ENCODE peak calls at places on chromosomes 6 and 20, in eight cellular contexts. Z is lower leg skin, N is body of pancreas, G is NB4, S is H54, R is HCT116, W is tibial nerve, E is A549. D is an unnamed sample.

GRCh38 chr6:96795481-96795880 is 41.8 kb downstream of the GPR63 start:
- DNase-seq in Z (no peak), N (no peak), G (no peak), S (no peak), R (no peak), W (no peak), E (no peak), D (no peak)

GRCh38 chr6:75611702-75612375 is 10.2 kb downstream of the SENP6 start:
- DNase-seq in Z (no peak), N (no peak), G (peak; percentile 58), S (no peak), R (no peak), W (no peak), E (no peak), D (no peak)

GRCh38 chr6:2086328-2087008 is 158.9 kb downstream of the GMDS start:
- DNase-seq in Z (no peak), N (no peak), G (no peak), S (no peak), R (no peak), W (no peak), E (no peak), D (no peak)

GRCh38 chr6:129894904-129895303 is 33.8 kb upstream of the TMEM244 start:
- DNase-seq in Z (no peak), N (no peak), G (no peak), S (no peak), R (no peak), W (no peak), E (no peak), D (no peak)

GRCh38 chr20:50218987-50219435 is 28.4 kb downstream of the CEBPB start:
- DNase-seq in Z (no peak), N (peak; percentile 46), G (peak; percentile 60), S (no peak), R (no peak), W (no peak), E (no peak), D (no peak)

GRCh38 chr20:51860015-51860882 is 57.9 kb upstream of the SALL4 start:
- DNase-seq in Z (no peak), N (no peak), G (no peak), S (no peak), R (no peak), W (no peak), E (no peak), D (no peak)

GRCh38 chr6:82363368-82364086 is at the start of gene TPBG:
- DNase-seq in Z (peak; percentile 90), N (peak; percentile 52), G (no peak), S (peak; percentile 55), R (peak; percentile 47), W (no peak), E (peak; percentile 46), D (no peak)

GRCh38 chr6:19329078-19329477 is 508.1 kb upstream of the ID4 start:
- DNase-seq in Z (no peak), N (no peak), G (no peak), S (no peak), R (no peak), W (no peak), E (no peak), D (no peak)

GRCh38 chr6:54874349-54875048 is 27.9 kb downstream of the FAM83B start:
- DNase-seq in Z (no peak), N (no peak), G (no peak), S (no peak), R (peak; percentile 72), W (no peak), E (peak; percentile 3), D (no peak)

GRCh38 chr6:21444861-21445260 is 148.7 kb upstream of the SOX4 start:
- DNase-seq in Z (no peak), N (no peak), G (no peak), S (no peak), R (no peak), W (no peak), E (no peak), D (no peak)

GRCh38 chr6:24849713-24850112 is 51.0 kb upstream of the ARMH2 start:
- DNase-seq in Z (no peak), N (no peak), G (no peak), S (no peak), R (no peak), W (no peak), E (no peak), D (no peak)
- TF ChIP-seq POLR2A in Z (no peak), N (no peak), G (no peak), S (no peak), R (no peak), W (no peak), E (no peak), D (no peak)

GRCh38 chr20:36886859-36887778 is 11.2 kb downstream of the TLDC2 start:
- DNase-seq in Z (peak; percentile 96), N (peak; percentile 86), G (peak; percentile 80), S (peak; percentile 84), R (peak; percentile 59), W (peak; percentile 73), E (peak; percentile 90), D (peak; percentile 74)
- TF ChIP-seq POLR2A in Z (no peak), N (no peak), G (no peak), S (no peak), R (no peak), W (no peak), E (no peak), D (no peak)

GRCh38 chr6:107674995-107675738 is 148.9 kb downstream of the SCML4 start:
- DNase-seq in Z (peak; percentile 94), N (peak; percentile 88), G (peak; percentile 89), S (peak; percentile 64), R (peak; percentile 71), W (peak; percentile 44), E (peak; percentile 78), D (peak; percentile 86)
- TF ChIP-seq POLR2A in Z (no peak), N (no peak), G (no peak), S (no peak), R (no peak), W (no peak), E (no peak), D (no peak)

GRCh38 chr20:63968136-63968927 is 1.4 kb downstream of the ZNF512B start:
- DNase-seq in Z (no peak), N (peak; percentile 28), G (peak; percentile 36), S (no peak), R (no peak), W (no peak), E (no peak), D (no peak)
- TF ChIP-seq POLR2A in Z (no peak), N (no peak), G (no peak), S (no peak), R (no peak), W (no peak), E (no peak), D (no peak)

DNA sequence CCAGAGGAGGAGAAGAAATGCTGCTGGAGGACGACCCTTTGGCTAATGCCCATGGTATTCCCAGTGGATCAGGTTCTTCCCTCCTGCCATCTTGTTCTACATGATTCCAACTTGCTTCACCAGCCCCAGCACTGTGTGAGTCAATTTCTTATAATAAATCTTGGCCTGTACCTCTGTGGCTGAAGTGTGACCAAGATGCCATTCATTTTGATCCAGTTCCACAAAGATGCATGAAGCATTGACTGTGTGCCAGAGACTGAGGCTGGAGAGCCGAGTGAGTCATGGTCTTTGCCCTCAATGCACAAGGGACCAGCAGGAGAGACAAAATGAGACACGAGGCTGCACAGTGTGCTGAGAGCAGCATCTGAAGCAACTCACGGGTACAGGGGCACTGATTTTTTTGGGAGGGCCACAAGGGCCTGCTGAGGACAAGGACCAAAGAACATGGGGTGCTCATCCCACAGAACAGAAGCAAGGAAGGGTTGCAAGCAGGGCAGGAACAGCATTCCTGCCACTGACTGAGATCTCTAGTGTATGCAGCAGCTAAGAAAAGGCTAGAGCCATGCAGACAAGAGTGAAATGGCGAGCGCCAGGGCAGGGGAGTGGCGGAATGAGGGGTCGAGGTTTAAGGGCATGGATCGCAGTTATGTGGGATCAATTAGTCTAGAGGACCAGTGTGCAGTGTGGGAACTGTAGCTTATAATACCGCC is 207.0 kb downstream of the THBS2 start:
- DNase-seq in Z (peak; percentile 76), N (no peak), G (peak; percentile 54), S (peak; percentile 11), R (no peak), W (no peak), E (no peak), D (no peak)
- TF ChIP-seq POLR2A in Z (no peak), N (no peak), G (no peak), S (no peak), R (no peak), W (no peak), E (no peak), D (no peak)

GRCh38 chr6:159754959-159755914 is 6.6 kb upstream of the ACAT2 start:
- DNase-seq in Z (no peak), N (no peak), G (no peak), S (no peak), R (no peak), W (no peak), E (no peak), D (no peak)
- TF ChIP-seq POLR2A in Z (no peak), N (no peak), G (no peak), S (no peak), R (no peak), W (no peak), E (no peak), D (no peak)

GRCh38 chr20:47063808-47064207 is 169.2 kb downstream of the EYA2 start:
- DNase-seq in Z (no peak), N (no peak), G (no peak), S (no peak), R (no peak), W (no peak), E (no peak), D (no peak)

GRCh38 chr20:47066484-47067270 is 172.0 kb downstream of the EYA2 start:
- DNase-seq in Z (peak; percentile 52), N (no peak), G (no peak), S (no peak), R (no peak), W (no peak), E (no peak), D (no peak)

GRCh38 chr20:47070176-47070575 is 175.5 kb downstream of the EYA2 start:
- DNase-seq in Z (no peak), N (no peak), G (no peak), S (no peak), R (no peak), W (no peak), E (no peak), D (no peak)

GRCh38 chr20:47071646-47072185 is 177.1 kb downstream of the EYA2 start:
- DNase-seq in Z (peak; percentile 82), N (no peak), G (no peak), S (no peak), R (no peak), W (no peak), E (no peak), D (no peak)

DNA sequence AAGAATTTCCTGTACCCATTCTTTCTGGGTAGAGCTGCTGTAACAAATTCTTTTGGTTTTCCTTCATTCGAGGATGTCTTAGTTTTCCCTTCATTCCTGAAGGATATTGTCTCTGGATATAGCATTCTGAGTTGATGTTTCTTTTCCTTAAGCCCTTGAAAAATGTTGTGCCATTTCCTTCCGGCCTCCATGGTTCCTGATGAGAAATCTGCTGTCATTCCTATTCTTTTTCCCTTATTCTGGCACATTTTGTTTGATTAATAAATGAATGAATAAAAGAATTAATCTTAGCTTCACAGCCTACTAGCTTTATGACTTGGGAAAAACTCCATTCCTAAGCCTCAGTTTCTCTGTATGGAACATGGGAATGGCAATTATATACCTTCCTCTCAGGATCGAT is 173.1 kb downstream of the EYA2 start:
- DNase-seq in Z (no peak), N (no peak), G (no peak), S (no peak), R (no peak), W (no peak), E (no peak), D (no peak)
- TF ChIP-seq POLR2A in Z (no peak), N (no peak), G (no peak), S (no peak), R (no peak), W (no peak), E (no peak), D (no peak)

D was measured in erythroblast.